ENCODE peak calls at places on chromosome 16, in four cellular contexts. O is globus pallidus, K is MM.1S, X is GM03348. H is an unnamed sample.
A peak's percentile ranks its signal among the peaks of the same experiment; 100 is the strongest.

GRCh38 chr16:56749806-56750491 is 20.0 kb downstream of the NUP93 start:
- DNase-seq in X (peak; percentile 12), K (no peak), O (no peak), H (no peak)

GRCh38 chr16:19757762-19758595 is 39.9 kb downstream of the IQCK start:
- DNase-seq in X (no peak), O (peak; percentile 92), K (no peak), H (no peak)

GRCh38 chr16:85164838-85165516 is 52.7 kb upstream of the CIBAR2 start:
- DNase-seq in X (no peak), O (no peak), K (no peak), H (no peak)

GRCh38 chr16:12078405-12079245 is 102.1 kb downstream of the SNX29 start:
- DNase-seq in X (no peak), O (no peak), K (no peak), H (no peak)

GRCh38 chr16:25390761-25391160 is 133.1 kb upstream of the ZKSCAN2 start:
- DNase-seq in O (no peak), K (no peak), X (no peak), H (no peak)

GRCh38 chr16:25063865-25064264 is 47.7 kb upstream of the LCMT1 start:
- DNase-seq in K (no peak), X (peak; percentile 19), O (no peak), H (peak; percentile 43)

GRCh38 chr16:20089246-20089965 is 15.7 kb upstream of the GPR139 start:
- DNase-seq in O (no peak), X (no peak), K (no peak), H (no peak)

GRCh38 chr16:20216818-20217217 is 110.5 kb downstream of the GP2 start:
- DNase-seq in X (no peak), K (peak; percentile 10), O (no peak), H (no peak)

GRCh38 chr16:57801856-57802634 is at the start of gene KIFC3:
- DNase-seq in K (peak; percentile 68), X (peak; percentile 94), O (peak; percentile 88), H (peak; percentile 93)

H was measured in AG20443.